ENCODE peak calls at places on chromosomes 13 and 19, in nine cellular contexts. O is stimulated activated naive CD8-positive, alpha-beta T cell treated with anti-CD3 and anti-CD28 coated beads, Interleukin-15, amount 100 ng/mL, for 72 hours; M is IMR-90; A is mesothelial cell of epicardium; I is activated CD4-positive, CD25-positive, alpha-beta regulatory T cell; R is amygdala; W is NCI-H2107; F is LoVo; C is H7. G is an unnamed sample.

GRCh38 chr13:90414691-90415596 is 932.5 kb upstream of the MIR17HG start:
- DNase-seq in M (peak; percentile 81), O (no peak), A (no peak), F (peak; percentile 2), W (no peak), C (peak; percentile 16), R (no peak), I (no peak), G (peak; percentile 4)

GRCh38 chr19:10812902-10813404 is 23.1 kb downstream of the TMED1 start:
- DNase-seq in R (no peak), F (no peak), A (no peak), O (no peak), C (no peak), I (no peak), M (peak; percentile 97), W (no peak), G (no peak)

GRCh38 chr19:48544856-48545750 is 6.9 kb upstream of the SULT2B1 start:
- DNase-seq in R (no peak), I (no peak), M (no peak), C (peak; percentile 88), O (no peak), F (no peak), W (no peak), A (no peak), G (no peak)

GRCh38 chr13:93260591-93260990 is 34.0 kb downstream of the GPC6 start:
- DNase-seq in F (no peak), M (peak; percentile 44), C (no peak), W (no peak), R (no peak), I (no peak), O (no peak), A (no peak), G (no peak)

GRCh38 chr19:41563847-41564514 is 12.0 kb upstream of the CEACAM21 start:
- DNase-seq in C (no peak), M (no peak), R (no peak), A (no peak), W (no peak), F (no peak), I (no peak), O (peak; percentile 59), G (no peak)

GRCh38 chr13:25688524-25688923 is 316.8 kb downstream of the ATP8A2 start:
- DNase-seq in W (no peak), R (no peak), C (no peak), I (no peak), A (no peak), M (no peak), F (no peak), O (no peak), G (no peak)

GRCh38 chr19:11510444-11510843 is 4.8 kb upstream of the ZNF653 start:
- DNase-seq in O (no peak), A (no peak), I (no peak), C (peak; percentile 24), W (no peak), R (no peak), F (no peak), M (no peak), G (no peak)

GRCh38 chr13:51542358-51542972 is 41.8 kb upstream of the WDFY2 start:
- DNase-seq in R (peak; percentile 19), M (peak; percentile 32), O (no peak), C (peak; percentile 8), W (no peak), F (no peak), I (no peak), A (no peak), G (no peak)

GRCh38 chr13:49620170-49620621 is 8.1 kb upstream of the ARL11 start:
- DNase-seq in A (no peak), R (peak; percentile 20), M (no peak), F (no peak), O (peak; percentile 7), I (no peak), W (no peak), C (peak; percentile 38), G (no peak)

GRCh38 chr19:45331411-45331810 is 8.7 kb upstream of the CKM start:
- DNase-seq in O (no peak), A (no peak), I (no peak), W (peak; percentile 42), C (peak; percentile 56), R (no peak), M (no peak), F (no peak), G (no peak)

GRCh38 chr13:31946091-31946770 is 85.3 kb upstream of the FRY start:
- DNase-seq in A (no peak), F (no peak), W (no peak), M (peak; percentile 29), O (no peak), R (no peak), I (no peak), C (no peak), G (no peak)

GRCh38 chr13:112263152-112263551 is 113.0 kb upstream of the SPACA7 start:
- DNase-seq in C (no peak), M (no peak), R (no peak), I (no peak), F (no peak), O (no peak), W (no peak), A (no peak), G (no peak)

GRCh38 chr13:80753951-80754350 is 413.0 kb upstream of the SPRY2 start:
- DNase-seq in R (no peak), I (no peak), M (no peak), O (no peak), W (no peak), A (no peak), F (no peak), C (no peak), G (no peak)

GRCh38 chr19:10424011-10424637 is 3.8 kb downstream of the PDE4A start:
- DNase-seq in R (peak; percentile 36), A (peak; percentile 74), C (peak; percentile 97), M (peak; percentile 68), W (no peak), I (peak; percentile 55), F (peak; percentile 83), O (peak; percentile 72), G (no peak)

GRCh38 chr19:7909471-7910067 is 5.1 kb upstream of the TGFBR3L start:
- DNase-seq in R (no peak), I (no peak), C (no peak), O (no peak), M (no peak), W (no peak), F (no peak), A (no peak), G (no peak)